ENCODE peak calls at places on chromosomes 2 and 18, in five cellular contexts. L, V, A, F and I are unnamed samples. For H3K4me1, the result is how much of the 10 kb centered on the place peaks cover.

GRCh38 chr2:222903234-222904220 is 42.7 kb downstream of the ACSL3 start:
- DNase-seq in V (no peak), L (no peak), F (no peak), A (peak), I (peak)

GRCh38 chr2:109442715-109443319 is 170.9 kb downstream of the SEPTIN10 start:
- DNase-seq in L (no peak), V (no peak), A (no peak), F (no peak), I (no peak)

GRCh38 chr18:48790869-48791635 is 159.7 kb downstream of the SMAD7 start:
- DNase-seq in A (no peak), L (no peak), F (peak), V (peak), I (no peak)

GRCh38 chr2:170680172-170680913 is 34.8 kb upstream of the SP5 start:
- DNase-seq in A (no peak), V (no peak), L (no peak), F (no peak), I (no peak)

GRCh38 chr18:30971338-30971956 is 71.1 kb downstream of the DSC3 start:
- DNase-seq in F (no peak), L (no peak), V (no peak), A (no peak), I (no peak)

GRCh38 chr2:69054431-69054830 is 41.5 kb downstream of the ANTXR1 start:
- DNase-seq in V (no peak), F (no peak), L (no peak), A (no peak), I (no peak)

GRCh38 chr2:65228249-65228750 is 669 bp downstream of the ACTR2 start:
- DNase-seq in F (no peak), V (no peak), L (no peak), A (peak), I (peak)

GRCh38 chr18:59848002-59848401 is 51.8 kb upstream of the PMAIP1 start:
- DNase-seq in V (no peak), F (no peak), A (no peak), L (no peak), I (no peak)

GRCh38 chr2:18339326-18339725 is 221.1 kb downstream of the RDH14 start:
- DNase-seq in L (no peak), F (no peak), A (no peak), V (no peak), I (no peak)

GRCh38 chr2:152387046-152387445 is 52.1 kb downstream of the FMNL2 start:
- DNase-seq in L (no peak), F (no peak), V (no peak), A (no peak), I (no peak)

GRCh38 chr2:67984600-67984999 is 78.2 kb downstream of the C1D start:
- DNase-seq in V (no peak), A (no peak), F (no peak), L (no peak), I (no peak)

GRCh38 chr2:195562624-195563566 is 94.1 kb upstream of the SLC39A10 start:
- DNase-seq in V (no peak), F (no peak), L (no peak), A (no peak), I (no peak)

GRCh38 chr2:69715964-69716363 is 26.0 kb upstream of the ANXA4 start:
- DNase-seq in L (no peak), V (no peak), A (no peak), F (no peak), I (peak)

GRCh38 chr2:36530178-36530982 is 67.6 kb downstream of the FEZ2 start:
- DNase-seq in L (no peak), A (no peak), F (no peak), V (no peak), I (no peak)

GRCh38 chr2:202115385-202116060 is 42.5 kb downstream of the KIAA2012 start:
- DNase-seq in V (no peak), F (no peak), L (no peak), A (no peak), I (no peak)

GRCh38 chr2:220194630-220195029 is 567.2 kb downstream of the SLC4A3 start:
- DNase-seq in F (no peak), L (no peak), V (no peak), A (no peak), I (no peak)

GRCh38 chr2:53593891-53594585 is 173.6 kb upstream of the CHAC2 start:
- DNase-seq in F (no peak), V (no peak), A (no peak), L (no peak), I (peak)

GRCh38 chr2:157946919-157947557 is 70.9 kb upstream of the ACVR1 start:
- DNase-seq in A (no peak), L (no peak), F (no peak), V (no peak), I (no peak)

GRCh38 chr2:52976132-52976949 is 791.3 kb upstream of the CHAC2 start:
- DNase-seq in V (no peak), L (no peak), F (no peak), A (no peak), I (peak)

GRCh38 chr2:26570083-26570430 is 71.1 kb downstream of the CIB4 start:
- DNase-seq in A (no peak), V (no peak), F (no peak), L (no peak), I (no peak)

GRCh38 chr2:134671498-134671897 is 47.3 kb downstream of the TMEM163 start:
- DNase-seq in L (no peak), F (no peak), A (no peak), V (no peak), I (no peak)

GRCh38 chr2:156986339-156986988 is 271.0 kb upstream of the GALNT5 start:
- DNase-seq in F (no peak), L (no peak), V (no peak), A (no peak), I (no peak)

GRCh38 chr2:68230246-68231060 is 21.9 kb downstream of the PPP3R1 start:
- DNase-seq in V (no peak), L (no peak), A (no peak), F (no peak), I (no peak)

GRCh38 chr2:55268288-55268906 is 634 bp downstream of the MTIF2 start:
- DNase-seq in A (no peak), L (no peak), F (no peak), V (no peak), I (no peak)

GRCh38 chr2:108924444-108925251 is 64.4 kb downstream of the EDAR start:
- DNase-seq in F (peak), V (no peak), L (no peak), A (no peak), I (no peak)

GRCh38 chr18:11251229-11251890 is 102.0 kb upstream of the PIEZO2 start:
- DNase-seq in L (no peak), A (no peak), F (no peak), V (peak), I (no peak)

GRCh38 chr18:73594749-73595148 is 552.9 kb downstream of the FBXO15 start:
- DNase-seq in L (no peak), A (no peak), V (peak), F (no peak), I (no peak)

GRCh38 chr2:95058989-95059601 is 33.6 kb downstream of the MAL start:
- DNase-seq in F (peak), L (no peak), V (no peak), A (no peak), I (no peak)

GRCh38 chr2:26172866-26173595 is at the start of gene GAREM2:
- DNase-seq in V (no peak), F (no peak), L (no peak), A (no peak), I (no peak)

GRCh38 chr2:198441246-198441645 is 636.9 kb downstream of the PLCL1 start:
- DNase-seq in V (no peak), L (no peak), A (no peak), F (no peak), I (peak)

GRCh38 chr18:75219684-75220083 is 9.1 kb downstream of the TSHZ1 start:
- DNase-seq in A (no peak), F (no peak), L (no peak), V (no peak), I (no peak)

GRCh38 chr2:134634054-134634630 is 84.7 kb downstream of the TMEM163 start:
- DNase-seq in V (no peak), L (no peak), A (no peak), F (no peak), I (no peak)

GRCh38 chr2:231592636-231593145 is at the start of gene TEX44:
- DNase-seq in F (no peak), A (no peak), V (no peak), L (no peak), I (no peak)

GRCh38 chr2:140895378-140895777 is 1235.4 kb downstream of the LRP1B start:
- DNase-seq in F (no peak), L (no peak), V (no peak), A (no peak), I (no peak)

GRCh38 chr2:19458604-19459003 is 100.2 kb upstream of the OSR1 start:
- DNase-seq in F (no peak), A (no peak), V (no peak), L (no peak), I (no peak)

GRCh38 chr2:31253344-31254155 is 19.6 kb downstream of the EHD3 start:
- DNase-seq in V (no peak), L (no peak), A (no peak), F (no peak), I (peak)

GRCh38 chr2:228545041-228545440 is 363.6 kb upstream of the SPHKAP start:
- DNase-seq in V (no peak), A (no peak), F (no peak), L (no peak), I (peak)

GRCh38 chr2:12448846-12449480 is 267.8 kb upstream of the TRIB2 start:
- DNase-seq in L (no peak), V (no peak), A (no peak), F (no peak), I (peak)
- H3K27ac ChIP-seq in L (no peak), V (no peak), A (no peak), F (no peak), I (no peak)

DNA sequence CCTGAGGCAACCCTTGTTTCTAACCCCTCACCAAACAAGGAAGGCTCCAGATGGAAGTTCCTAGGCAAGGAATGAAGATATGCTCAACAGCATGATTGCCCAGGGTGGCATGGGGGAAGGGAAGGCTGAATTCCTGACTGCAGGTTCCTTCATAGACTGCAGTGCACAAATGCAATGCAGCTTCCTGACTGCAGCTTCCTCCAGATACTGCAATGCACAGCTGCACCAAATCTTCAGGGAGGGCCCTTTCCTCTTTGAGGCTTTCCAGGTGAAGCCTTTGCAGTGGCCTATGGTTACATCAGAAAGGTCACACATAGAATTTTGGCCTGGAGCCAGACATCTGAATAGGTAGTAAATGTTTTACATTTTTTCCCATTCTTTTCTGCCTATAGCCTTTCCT is 58.8 kb upstream of the DYNAP start:
- DNase-seq in V (no peak), A (no peak), L (no peak), F (no peak), I (no peak)
- H3K4me1 ChIP-seq in V (under half), A (under half), L (under half), F (under half), I (under half)

GRCh38 chr2:233354500-233354924 is 218 bp downstream of the DGKD start:
- DNase-seq in F (no peak), L (no peak), V (no peak), A (no peak), I (no peak)
- H3K27ac ChIP-seq in F (peak), L (peak), V (no peak), A (no peak), I (no peak)

DNA sequence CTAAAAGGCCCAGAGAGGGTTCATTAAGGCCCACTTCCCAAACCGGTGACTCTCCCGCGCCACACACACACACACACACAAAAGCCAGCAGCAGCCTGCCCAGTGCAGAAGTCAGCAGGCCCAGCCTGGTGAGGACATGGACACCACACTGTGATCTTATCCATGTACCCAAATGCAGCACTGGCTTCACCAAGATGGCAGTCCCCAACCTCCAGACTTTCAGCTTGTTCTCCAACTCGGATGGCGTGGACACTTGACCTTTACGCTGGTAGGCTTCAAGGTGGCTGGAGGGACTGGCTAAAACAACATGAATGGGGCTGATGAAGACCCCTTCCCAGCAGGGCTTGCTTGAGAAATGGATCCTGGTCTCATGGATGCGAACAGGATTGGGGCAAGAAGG is 50.4 kb downstream of the TNS1 start:
- DNase-seq in F (peak), V (no peak), L (no peak), A (no peak), I (no peak)
- H3K4me1 ChIP-seq in F (under half), V (half or more), L (under half), A (under half), I (under half)

DNA sequence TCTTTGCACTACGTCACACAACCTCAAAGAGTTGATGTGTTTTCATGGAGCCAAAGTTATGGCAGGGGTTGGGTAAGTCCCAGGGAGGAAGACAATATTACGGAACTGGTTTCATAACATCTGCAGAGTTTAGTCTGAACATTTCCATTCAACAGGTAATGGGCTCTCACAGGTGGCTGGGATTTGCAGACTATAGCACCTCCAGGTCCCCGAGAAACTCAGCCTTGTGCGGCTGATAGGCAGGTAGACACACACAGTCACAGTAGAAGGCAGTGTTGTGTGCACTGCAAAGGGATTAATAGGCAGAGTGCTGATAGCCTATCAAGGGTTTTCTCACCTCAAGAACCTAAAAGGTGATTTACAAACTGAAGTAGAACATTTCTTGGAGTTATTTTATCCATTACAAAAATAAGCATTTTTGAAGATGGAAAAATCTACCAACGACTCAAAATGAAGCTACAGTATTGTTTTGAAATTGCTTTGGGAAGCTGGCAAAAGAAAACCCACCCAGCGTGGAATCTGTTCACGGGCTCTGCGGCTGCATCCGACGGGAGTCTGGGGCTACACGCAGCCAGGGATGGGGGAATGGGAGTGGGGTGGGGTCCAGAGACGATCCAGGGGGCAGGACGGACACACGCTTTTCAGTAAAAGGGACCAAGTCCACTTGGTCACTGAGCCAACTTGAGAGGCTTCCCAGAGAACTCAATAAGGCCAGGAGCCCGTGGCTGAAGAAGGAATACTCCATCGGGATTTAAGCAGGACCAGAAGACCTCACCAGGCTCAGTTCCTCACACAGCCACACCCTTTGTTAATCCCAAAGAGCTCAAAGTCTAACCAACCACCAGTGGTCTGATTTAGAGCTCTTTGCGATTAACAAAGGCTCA is 82.9 kb downstream of the CHRNA1 start:
- DNase-seq in L (no peak), A (no peak), V (no peak), F (no peak), I (no peak)
- H3K27ac ChIP-seq in L (peak), A (peak), V (no peak), F (no peak), I (no peak)

GRCh38 chr2:43419886-43420285 is 176.0 kb downstream of the THADA start:
- DNase-seq in A (no peak), L (no peak), V (no peak), F (no peak), I (no peak)
- H3K4me1 ChIP-seq in A (under half), L (under half), V (under half), F (under half), I (under half)

DNA sequence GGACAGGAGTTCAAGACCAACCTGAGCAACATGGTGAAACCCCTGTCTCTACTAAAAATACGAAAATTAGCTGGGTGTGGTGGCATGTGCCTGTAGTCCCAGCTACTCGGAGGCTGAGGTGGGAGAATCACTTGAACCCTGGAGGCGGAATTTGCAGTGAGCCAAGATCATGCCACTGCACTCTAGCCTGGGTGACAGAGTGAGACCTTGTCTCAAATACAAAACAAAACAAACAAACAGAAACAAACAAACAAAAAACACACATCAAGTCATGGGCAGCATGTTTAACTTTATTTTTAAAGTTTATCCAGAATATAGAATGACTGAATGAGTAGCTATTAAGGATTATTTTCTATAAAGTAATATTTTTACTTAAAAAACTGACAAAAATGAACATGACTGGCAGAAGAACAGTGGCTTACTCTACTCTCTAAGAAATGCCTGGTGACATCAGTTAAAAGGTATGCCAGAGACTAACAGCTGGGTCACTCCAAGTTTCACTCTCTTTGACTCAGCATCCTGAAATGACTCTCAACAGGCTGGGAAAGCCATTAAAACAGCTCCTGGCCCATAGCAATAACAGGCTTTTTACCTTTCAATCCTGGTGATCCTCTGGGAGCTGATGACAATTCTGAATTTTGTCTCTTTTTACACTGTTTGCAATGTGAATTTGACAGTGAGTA is 281.6 kb upstream of the STON1 start:
- DNase-seq in V (no peak), F (no peak), A (no peak), L (no peak), I (peak)
- H3K27ac ChIP-seq in V (no peak), F (no peak), A (no peak), L (peak), I (peak)

DNA sequence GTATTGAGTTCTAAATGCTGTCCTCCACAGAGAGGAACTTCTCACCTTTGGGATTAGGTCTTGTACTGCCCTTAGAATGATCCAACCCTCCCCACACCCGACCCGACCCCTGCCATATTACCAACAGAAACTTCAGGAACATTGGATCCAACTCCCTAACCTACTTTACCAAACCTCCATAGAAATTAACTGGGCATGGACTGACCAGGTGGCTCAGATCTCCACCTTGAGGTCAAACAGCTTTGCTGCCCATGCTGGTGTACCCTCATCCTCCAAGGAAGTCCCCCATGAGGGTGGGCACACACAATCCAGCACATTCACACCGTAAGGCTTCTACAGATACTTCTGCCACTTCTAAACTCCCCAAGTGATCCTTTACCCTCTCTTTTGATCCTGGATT is 21.5 kb downstream of the NFE2L2 start:
- DNase-seq in A (no peak), V (no peak), L (no peak), F (no peak), I (no peak)
- H3K4me1 ChIP-seq in A (under half), V (under half), L (under half), F (under half), I (half or more)

GRCh38 chr2:129483366-129483765 is 496.1 kb upstream of the RAB6C start:
- DNase-seq in F (no peak), V (no peak), A (no peak), L (no peak), I (no peak)
- H3K27ac ChIP-seq in F (no peak), V (no peak), A (no peak), L (no peak), I (no peak)

DNA sequence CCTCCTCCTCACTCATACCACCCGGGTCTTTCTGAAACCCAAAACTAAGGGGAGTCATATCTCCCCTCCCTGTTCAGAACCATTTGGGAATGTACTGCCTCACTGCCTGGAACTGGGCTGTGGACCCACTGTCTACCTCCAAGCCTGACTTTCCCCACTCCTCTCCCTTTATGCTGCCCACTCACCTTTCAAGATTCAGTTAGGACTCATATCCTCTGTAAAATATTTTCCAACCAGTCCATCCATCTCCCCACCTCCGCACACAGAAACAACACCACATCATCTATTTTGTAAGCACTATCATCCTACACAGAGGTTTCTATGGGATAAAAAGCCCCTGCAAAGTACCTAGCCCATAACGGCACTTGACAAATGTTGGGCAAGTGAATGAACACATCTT is 250.9 kb downstream of the ANAPC1 start:
- DNase-seq in L (no peak), F (no peak), V (no peak), A (no peak), I (no peak)
- H3K4me1 ChIP-seq in L (under half), F (under half), V (under half), A (under half), I (under half)